ENCODE peak calls at places on chromosomes 1 and 21, in six cellular contexts. Z, H, K, Y, P and Q are unnamed samples.

GRCh38 chr1:168187180-168187579 is 8.4 kb downstream of the TIPRL start:
- DNase-seq in Z (no peak), H (no peak), K (no peak), Y (no peak), P (no peak), Q (no peak)

GRCh38 chr1:193471981-193472380 is 285.6 kb upstream of the B3GALT2 start:
- DNase-seq in Z (no peak), H (no peak), K (no peak), Y (no peak), P (no peak), Q (no peak)

GRCh38 chr1:2594001-2594640 is 7.5 kb downstream of the PRXL2B start:
- DNase-seq in Z (no peak), H (peak), K (no peak), Y (peak), P (no peak), Q (peak)

GRCh38 chr1:229107302-229107815 is 163.6 kb upstream of the RAB4A start:
- DNase-seq in Z (no peak), H (no peak), K (peak), Y (no peak), P (no peak), Q (no peak)

GRCh38 chr1:92583821-92584760 is 97.4 kb upstream of the GFI1 start:
- DNase-seq in Z (no peak), H (no peak), K (peak), Y (peak), P (no peak), Q (no peak)

GRCh38 chr21:41289431-41289830 is 27.2 kb upstream of the FAM3B start:
- DNase-seq in Z (no peak), H (no peak), K (peak), Y (no peak), P (no peak), Q (no peak)

GRCh38 chr21:45912611-45913415 is 68.8 kb upstream of the COL6A1 start:
- DNase-seq in Z (no peak), H (no peak), K (no peak), Y (no peak), P (no peak), Q (no peak)

GRCh38 chr1:59237905-59238304 is 59.0 kb upstream of the FGGY start:
- DNase-seq in Z (no peak), H (no peak), K (no peak), Y (peak), P (no peak), Q (no peak)

GRCh38 chr1:177915641-177916040 is 54.2 kb downstream of the SEC16B start:
- DNase-seq in Z (no peak), H (no peak), K (no peak), Y (no peak), P (no peak), Q (no peak)